ENCODE peak calls at places on chromosomes 4 and X, in seven cellular contexts. L is breast epithelium, V is IMR-90, R is heart left ventricle, J is vagina, I is tibial nerve, U is uterus. N is an unnamed sample.

GRCh38 chr4:121510260-121510942 is 129.6 kb upstream of the QRFPR start:
- DNase-seq in L (no peak), V (no peak), R (no peak), J (no peak), I (no peak), U (no peak), N (no peak)

GRCh38 chrX:28787206-28787605 is 200.0 kb downstream of the IL1RAPL1 start:
- DNase-seq in L (no peak), V (peak; percentile 84), R (no peak), J (no peak), I (no peak), U (no peak), N (no peak)

GRCh38 chr4:113303315-113303714 is 253.9 kb downstream of the ANK2 start:
- DNase-seq in L (no peak), V (no peak), R (peak; percentile 59), J (no peak), I (no peak), U (no peak), N (no peak)

GRCh38 chr4:1379351-1379781 is 26.9 kb downstream of the NKX1-1 start:
- DNase-seq in L (peak; percentile 40), V (no peak), R (no peak), J (no peak), I (no peak), U (no peak), N (no peak)

GRCh38 chr4:86512631-86513030 is 81.5 kb upstream of the PTPN13 start:
- DNase-seq in L (no peak), V (no peak), R (no peak), J (no peak), I (no peak), U (no peak), N (no peak)

GRCh38 chr4:153122855-153123254 is 81.4 kb upstream of the TRIM2 start:
- DNase-seq in L (no peak), V (no peak), R (no peak), J (peak; percentile 20), I (no peak), U (no peak), N (no peak)

GRCh38 chrX:39475372-39475771 is 622.4 kb downstream of the BCOR start:
- DNase-seq in L (no peak), V (no peak), R (no peak), J (no peak), I (no peak), U (no peak), N (no peak)

GRCh38 chrX:117751155-117751554 is 365.5 kb downstream of the KLHL13 start:
- DNase-seq in L (no peak), V (no peak), R (no peak), J (no peak), I (no peak), U (no peak), N (no peak)

GRCh38 chr4:163393471-163393870 is 49.8 kb downstream of the NPY5R start:
- DNase-seq in L (no peak), V (no peak), R (no peak), J (no peak), I (no peak), U (no peak), N (no peak)

GRCh38 chr4:27930291-27930690 is 1069.7 kb downstream of the STIM2 start:
- DNase-seq in L (no peak), V (no peak), R (no peak), J (no peak), I (no peak), U (no peak), N (no peak)

GRCh38 chr4:54226399-54227260 is 2.5 kb upstream of the PDGFRA start:
- DNase-seq in L (no peak), V (peak; percentile 86), R (peak; percentile 78), J (peak; percentile 89), I (peak; percentile 73), U (peak; percentile 82), N (no peak)

GRCh38 chrX:154502098-154502497 is 11.7 kb upstream of the SLC10A3 start:
- DNase-seq in L (no peak), V (no peak), R (no peak), J (no peak), I (no peak), U (no peak), N (no peak)

GRCh38 chr4:60461551-60461950 is 738.6 kb upstream of the ADGRL3 start:
- DNase-seq in L (no peak), V (no peak), R (no peak), J (no peak), I (no peak), U (no peak), N (no peak)

GRCh38 chr4:108056418-108056817 is 66.7 kb downstream of the HADH start:
- DNase-seq in L (no peak), V (no peak), R (no peak), J (no peak), I (no peak), U (no peak), N (no peak)

GRCh38 chr4:84582302-84582987 is 482 bp upstream of the CDS1 start:
- DNase-seq in L (peak; percentile 95), V (peak; percentile 22), R (peak; percentile 84), J (peak; percentile 92), I (peak; percentile 71), U (peak; percentile 90), N (peak; percentile 98)

GRCh38 chrX:134020910-134021309 is 35.5 kb upstream of the GPC3 start:
- DNase-seq in L (no peak), V (no peak), R (no peak), J (no peak), I (no peak), U (no peak), N (no peak)

GRCh38 chr4:119854364-119854763 is 212.3 kb downstream of the MAD2L1 start:
- DNase-seq in L (no peak), V (peak; percentile 76), R (no peak), J (no peak), I (no peak), U (no peak), N (no peak)

GRCh38 chr4:167989815-167990214 is 102.5 kb upstream of the ANXA10 start:
- DNase-seq in L (no peak), V (no peak), R (no peak), J (no peak), I (no peak), U (no peak), N (no peak)

GRCh38 chr4:124121511-124121934 is 591.0 kb downstream of the ANKRD50 start:
- DNase-seq in L (no peak), V (peak; percentile 43), R (no peak), J (no peak), I (no peak), U (no peak), N (peak; percentile 3)

GRCh38 chr4:13641084-13641483 is 13.6 kb upstream of the BOD1L1 start:
- DNase-seq in L (no peak), V (no peak), R (no peak), J (no peak), I (no peak), U (no peak), N (no peak)

GRCh38 chrX:56564921-56565861 is 1.8 kb downstream of the UBQLN2 start:
- DNase-seq in L (no peak), V (peak; percentile 5), R (no peak), J (no peak), I (no peak), U (no peak), N (peak; percentile 13)

GRCh38 chr4:42425146-42426065 is 28.1 kb downstream of the SHISA3 start:
- DNase-seq in L (no peak), V (no peak), R (no peak), J (no peak), I (no peak), U (no peak), N (no peak)

GRCh38 chr4:162838671-162839070 is 328.0 kb downstream of the NAF1 start:
- DNase-seq in L (no peak), V (no peak), R (no peak), J (no peak), I (no peak), U (no peak), N (no peak)

GRCh38 chrX:16060252-16060651 is 63.1 kb upstream of the GRPR start:
- DNase-seq in L (no peak), V (no peak), R (no peak), J (no peak), I (no peak), U (no peak), N (no peak)

GRCh38 chrX:141787655-141788054 is 50.5 kb upstream of the MAGEC3 start:
- DNase-seq in L (no peak), V (no peak), R (no peak), J (no peak), I (no peak), U (no peak), N (no peak)

GRCh38 chr4:32032136-32032672 is 1312.0 kb downstream of the PCDH7 start:
- DNase-seq in L (no peak), V (no peak), R (no peak), J (no peak), I (no peak), U (no peak), N (no peak)

GRCh38 chr4:174259580-174259979 is 23.9 kb downstream of the FBXO8 start:
- DNase-seq in L (no peak), V (no peak), R (no peak), J (no peak), I (no peak), U (no peak), N (no peak)

GRCh38 chr4:101441446-101441845 is 94.1 kb upstream of the PPP3CA start:
- DNase-seq in L (no peak), V (no peak), R (no peak), J (no peak), I (no peak), U (no peak), N (no peak)

GRCh38 chrX:11386001-11386523 is 92.8 kb downstream of the AMELX start:
- DNase-seq in L (no peak), V (peak; percentile 75), R (no peak), J (no peak), I (no peak), U (peak; percentile 37), N (peak; percentile 35)
- H3K27ac ChIP-seq in L (no peak overlapping the region), V (peak overlapping the region; percentile 99), R (no peak overlapping the region), J (peak overlapping the region; percentile 37), I (no peak overlapping the region), U (peak overlapping the region; percentile 68), N (peak overlapping the region; percentile 88)

GRCh38 chr4:151471728-151472127 is 62.8 kb downstream of the FHIP1A start:
- DNase-seq in L (no peak), V (no peak), R (no peak), J (no peak), I (no peak), U (no peak), N (no peak)
- H3K4me1 ChIP-seq in L (no peaks in the 10 kb centered on the region), V (no peaks in the 10 kb centered on the region), R (no peaks in the 10 kb centered on the region), J (peaks cover 17% of the 10 kb centered on the region), I (no peaks in the 10 kb centered on the region), U (no peaks in the 10 kb centered on the region), N (peaks cover 10% of the 10 kb centered on the region)

DNA sequence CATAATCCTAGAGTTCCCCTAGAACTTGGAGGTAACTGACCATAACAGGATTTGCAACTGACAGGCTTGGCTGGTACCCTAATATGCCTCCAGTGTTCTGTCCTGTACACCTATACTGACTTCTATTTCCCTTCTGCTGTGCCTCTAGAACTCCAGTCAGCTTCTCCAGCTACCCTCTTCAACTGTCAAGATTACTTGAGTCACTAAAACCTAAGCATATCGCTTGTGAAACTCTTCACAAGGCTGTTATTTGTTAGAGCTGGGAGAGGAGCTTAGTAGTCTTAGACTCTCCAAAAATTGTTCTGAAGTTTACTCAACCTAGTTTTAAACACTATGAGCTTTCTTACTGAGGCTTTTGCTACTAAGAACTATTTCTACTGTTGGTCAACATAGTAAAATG is 52.0 kb downstream of the CCNG2 start:
- DNase-seq in L (no peak), V (no peak), R (no peak), J (no peak), I (no peak), U (no peak), N (no peak)
- TF ChIP-seq POLR2A in L (no peak), V (no peak), R (no peak), J (no peak), I (no peak), U (no peak), N (no peak)

GRCh38 chr4:143420227-143420626 is 83.6 kb downstream of the GAB1 start:
- DNase-seq in L (no peak), V (no peak), R (no peak), J (no peak), I (no peak), U (no peak), N (no peak)
- H3K27ac ChIP-seq in L (no peak overlapping the region), V (no peak overlapping the region), R (peak overlapping the region; percentile 6), J (no peak overlapping the region), I (peak overlapping the region; percentile 6), U (peak overlapping the region; percentile 51), N (no peak overlapping the region)